ENCODE peak calls at places on chromosomes 6 and 20, in five cellular contexts. B is lower leg skin; X is heart left ventricle; M is fibroblast of mammary gland; H is stimulated activated CD4-positive, alpha-beta T cell treated with anti-CD3 and anti-CD28 coated beads, Interleukin-15, amount 100 ng/mL, for 1 hour. K is an unnamed sample.

GRCh38 chr6:54801669-54802068 is 44.9 kb upstream of the FAM83B start:
- DNase-seq in X (no peak), H (no peak), B (no peak), M (peak), K (no peak)

GRCh38 chr20:54981181-54981580 is 505.8 kb downstream of the DOK5 start:
- DNase-seq in B (no peak), H (no peak), X (no peak), M (no peak), K (no peak)

GRCh38 chr20:45339799-45340198 is 8.4 kb downstream of the SDC4 start:
- DNase-seq in H (no peak), B (no peak), X (no peak), M (no peak), K (no peak)

GRCh38 chr20:38144608-38145093 is 20.4 kb downstream of the TGM2 start:
- DNase-seq in X (peak), H (no peak), B (no peak), M (no peak), K (no peak)

GRCh38 chr6:139370047-139370706 is 4.3 kb downstream of the CITED2 start:
- DNase-seq in X (no peak), B (no peak), H (no peak), M (peak), K (peak)

GRCh38 chr6:119533603-119534279 is 184.2 kb upstream of the MAN1A1 start:
- DNase-seq in H (no peak), X (no peak), M (peak), B (no peak), K (no peak)

GRCh38 chr20:8388707-8389106 is 256.6 kb downstream of the PLCB1 start:
- DNase-seq in X (no peak), B (no peak), M (peak), H (no peak), K (no peak)

GRCh38 chr6:151763938-151764680 is 43.4 kb upstream of the ESR1 start:
- DNase-seq in X (peak), H (no peak), B (peak), M (peak), K (peak)

GRCh38 chr6:3136361-3136760 is 17.9 kb downstream of the BPHL start:
- DNase-seq in M (no peak), X (no peak), H (no peak), B (no peak), K (no peak)

GRCh38 chr6:28587011-28587745 is 61.5 kb downstream of the GPX5 start:
- DNase-seq in X (peak), B (no peak), H (peak), M (peak), K (peak)

GRCh38 chr6:167928111-167928510 is 69.4 kb upstream of the KIF25 start:
- DNase-seq in X (no peak), H (no peak), B (no peak), M (no peak), K (no peak)

GRCh38 chr6:13641315-13641714 is 26.2 kb downstream of the NOL7 start:
- DNase-seq in H (no peak), X (no peak), M (peak), B (no peak), K (no peak)

GRCh38 chr6:35072051-35072697 is 69.0 kb downstream of the TCP11 start:
- DNase-seq in X (no peak), M (no peak), B (no peak), H (no peak), K (no peak)

GRCh38 chr6:118894425-118895240 is 681 bp downstream of the ASF1A start:
- DNase-seq in B (peak), M (peak), X (peak), H (peak), K (peak)

GRCh38 chr20:64253443-64253842 is 2.1 kb upstream of the PCMTD2 start:
- DNase-seq in H (no peak), X (no peak), B (no peak), M (no peak), K (no peak)

GRCh38 chr20:57094991-57095390 is 171.4 kb downstream of the BMP7 start:
- DNase-seq in H (no peak), B (no peak), M (no peak), X (no peak), K (no peak)

GRCh38 chr6:150967381-150967780 is 101.9 kb downstream of the MTHFD1L start:
- DNase-seq in M (no peak), B (no peak), X (no peak), H (no peak), K (no peak)

GRCh38 chr6:153424719-153425400 is 293.8 kb upstream of the RGS17 start:
- DNase-seq in M (peak), B (no peak), H (no peak), X (no peak), K (no peak)

GRCh38 chr20:24502184-24502583 is 32.8 kb downstream of the SYNDIG1 start:
- DNase-seq in H (no peak), B (peak), X (no peak), M (peak), K (no peak)

GRCh38 chr20:59010995-59011873 is 4.2 kb upstream of the CTSZ start:
- DNase-seq in B (no peak), X (peak), M (peak), H (no peak), K (no peak)

GRCh38 chr6:117829594-117830319 is 77.3 kb upstream of the SLC35F1 start:
- DNase-seq in B (no peak), H (no peak), X (no peak), M (peak), K (peak)

GRCh38 chr6:149320745-149321240 is 3.3 kb downstream of the TAB2 start:
- DNase-seq in M (no peak), B (no peak), H (no peak), X (no peak), K (no peak)

GRCh38 chr20:46375771-46376170 is 30.6 kb downstream of the ELMO2 start:
- DNase-seq in M (peak), H (no peak), B (no peak), X (no peak), K (no peak)

GRCh38 chr6:41785689-41786450 is 1.6 kb upstream of the TOMM6 start:
- DNase-seq in X (peak), B (no peak), M (no peak), H (no peak), K (no peak)

GRCh38 chr20:22771706-22772105 is 187.3 kb upstream of the FOXA2 start:
- DNase-seq in H (no peak), M (no peak), X (no peak), B (no peak), K (no peak)

GRCh38 chr20:14685179-14685578 is 347.8 kb upstream of the FLRT3 start:
- DNase-seq in X (no peak), H (no peak), M (no peak), B (no peak), K (no peak)

GRCh38 chr20:58071500-58071804 is 157.0 kb downstream of the ANKRD60 start:
- DNase-seq in H (no peak), X (no peak), M (no peak), B (peak), K (no peak)

GRCh38 chr20:49497217-49497560 is 14.7 kb upstream of the KCNB1 start:
- DNase-seq in B (no peak), X (no peak), H (no peak), M (no peak), K (no peak)

GRCh38 chr6:148446681-148447080 is 104.0 kb downstream of the SASH1 start:
- DNase-seq in X (no peak), B (no peak), M (no peak), H (no peak), K (no peak)

GRCh38 chr6:74597266-74597665 is 608.6 kb downstream of the COL12A1 start:
- DNase-seq in H (no peak), M (peak), X (no peak), B (no peak), K (no peak)

GRCh38 chr6:95767897-95768463 is 190.6 kb downstream of the MANEA start:
- DNase-seq in M (no peak), X (no peak), H (no peak), B (no peak), K (no peak)

GRCh38 chr6:15254074-15254975 is 8.5 kb downstream of the JARID2 start:
- DNase-seq in H (no peak), M (peak), B (no peak), X (no peak), K (peak)